ENCODE peak calls at places on chromosomes 5 and 9, in nine cellular contexts. O is stimulated activated CD4-positive, alpha-beta T cell treated with anti-CD3 and anti-CD28 coated beads, Interleukin-2, amount 100 ng/mL, for 48 hours; G is NAMALWA; H is astrocyte of the spinal cord; P is amniotic stem cell; L is T1000; W is stimulated activated CD8-positive, alpha-beta memory T cell treated with anti-CD3 and anti-CD28 coated beads, Interleukin-4, amount 100 ng/mL, for 4 hours; X is brain microvascular endothelial cell; K is NCI-H1092. B is an unnamed sample.

GRCh38 chr9:38619556-38620447 is 594 bp downstream of the ANKRD18A start:
- DNase-seq in H (no peak), O (peak), L (no peak), K (peak), G (no peak), W (no peak), P (no peak), X (no peak), B (no peak)

GRCh38 chr9:111974092-111974681 is 77.6 kb downstream of the UGCG start:
- DNase-seq in X (peak), W (no peak), O (no peak), L (no peak), P (no peak), H (peak), G (no peak), K (peak), B (peak)

GRCh38 chr5:174354571-174354970 is 309.1 kb downstream of the NSG2 start:
- DNase-seq in G (no peak), X (no peak), O (no peak), K (no peak), H (no peak), P (no peak), W (no peak), L (no peak), B (no peak)

GRCh38 chr9:124348363-124348762 is 66.9 kb downstream of the PSMB7 start:
- DNase-seq in O (no peak), W (no peak), H (no peak), G (no peak), X (no peak), L (no peak), P (no peak), K (no peak), B (no peak)

GRCh38 chr9:121720992-121721350 is 69.5 kb downstream of the DAB2IP start:
- DNase-seq in P (no peak), O (no peak), L (no peak), X (no peak), W (no peak), K (no peak), H (no peak), G (no peak), B (peak)

GRCh38 chr9:133527444-133527920 is 2.7 kb upstream of the MYMK start:
- DNase-seq in L (no peak), K (no peak), H (no peak), X (no peak), P (no peak), G (no peak), O (no peak), W (no peak), B (no peak)

GRCh38 chr5:16626696-16627264 is 10.0 kb upstream of the RETREG1 start:
- DNase-seq in L (no peak), O (no peak), P (no peak), H (peak), W (no peak), G (no peak), X (no peak), K (no peak), B (no peak)

GRCh38 chr9:16367605-16368424 is 502.7 kb downstream of the BNC2 start:
- DNase-seq in X (no peak), W (no peak), L (peak), P (peak), K (no peak), G (no peak), H (peak), O (no peak), B (no peak)

GRCh38 chr9:123063896-123064295 is 30.4 kb downstream of the GPR21 start:
- DNase-seq in W (no peak), P (no peak), G (no peak), X (no peak), H (no peak), K (no peak), O (no peak), L (no peak), B (no peak)

GRCh38 chr5:107376546-107377276 is 294.0 kb downstream of the EFNA5 start:
- DNase-seq in W (no peak), K (no peak), L (no peak), G (no peak), O (no peak), H (peak), P (no peak), X (peak), B (no peak)

GRCh38 chr9:94945191-94946144 is 219.0 kb downstream of the AOPEP start:
- DNase-seq in O (no peak), H (peak), W (no peak), K (no peak), X (peak), L (no peak), G (no peak), P (peak), B (peak)

GRCh38 chr9:34628656-34629491 is at the start of gene ARID3C:
- DNase-seq in G (no peak), X (no peak), P (no peak), W (no peak), L (no peak), O (peak), K (peak), H (no peak), B (no peak)

GRCh38 chr5:134561871-134562296 is 36.4 kb downstream of the JADE2 start:
- DNase-seq in G (no peak), H (peak), X (peak), K (no peak), L (no peak), O (no peak), P (no peak), W (no peak), B (peak)

GRCh38 chr5:114648940-114649339 is 287.1 kb downstream of the KCNN2 start:
- DNase-seq in H (no peak), W (no peak), G (no peak), P (no peak), X (no peak), L (no peak), K (no peak), O (no peak), B (no peak)

GRCh38 chr5:119578937-119579336 is 50.4 kb upstream of the FAM170A start:
- DNase-seq in L (no peak), K (no peak), P (no peak), X (peak), G (peak), O (no peak), W (no peak), H (no peak), B (peak)

GRCh38 chr5:173159256-173159655 is 14.9 kb downstream of the BNIP1 start:
- DNase-seq in L (no peak), X (no peak), K (no peak), P (no peak), O (no peak), W (no peak), G (no peak), H (no peak), B (no peak)

GRCh38 chr5:153222956-153223355 is 267.5 kb upstream of the GRIA1 start:
- DNase-seq in K (no peak), L (no peak), G (no peak), X (peak), W (no peak), O (no peak), P (no peak), H (peak), B (no peak)

B was measured in endothelial cell of umbilical vein.